ENCODE peak calls at places on chromosome 11, in nine cellular contexts. W, R, A, K, I, Y, S, Z and G are unnamed samples.

GRCh38 chr11:20002312-20003216 is 157.7 kb downstream of the DBX1 start:
- DNase-seq in S (no peak), I (no peak), Y (no peak), R (no peak), K (no peak), A (no peak), Z (no peak), W (no peak), G (no peak)

GRCh38 chr11:77819921-77820564 is 479 bp downstream of the RSF1 start:
- DNase-seq in R (no peak), S (peak; percentile 84), Y (peak; percentile 66), I (peak; percentile 86), A (peak; percentile 83), K (peak; percentile 54), W (no peak), Z (no peak), G (no peak)

GRCh38 chr11:122512688-122513087 is 142.8 kb upstream of the UBASH3B start:
- DNase-seq in A (no peak), I (no peak), K (no peak), W (no peak), S (no peak), R (no peak), Z (no peak), Y (no peak), G (no peak)

GRCh38 chr11:118086913-118087768 is at the start of gene SMIM35:
- DNase-seq in R (no peak), W (no peak), K (no peak), A (no peak), S (no peak), I (no peak), Y (no peak), Z (peak; percentile 79), G (no peak)

GRCh38 chr11:70625921-70626518 is 227.7 kb downstream of the CTTN start:
- DNase-seq in Y (no peak), S (peak; percentile 73), K (no peak), R (no peak), W (no peak), Z (peak; percentile 50), I (peak; percentile 59), A (no peak), G (no peak)

GRCh38 chr11:6251120-6251733 is 8.4 kb upstream of the CCKBR start:
- DNase-seq in K (peak; percentile 60), I (peak; percentile 85), Y (peak; percentile 80), S (peak; percentile 85), Z (no peak), W (no peak), A (peak; percentile 90), R (peak; percentile 26), G (no peak)

GRCh38 chr11:122696662-122697061 is 41.1 kb downstream of the UBASH3B start:
- DNase-seq in R (no peak), A (no peak), I (no peak), W (peak; percentile 51), Y (no peak), K (peak; percentile 79), Z (no peak), S (no peak), G (no peak)

GRCh38 chr11:86586307-86586706 is 86.1 kb downstream of the ME3 start:
- DNase-seq in K (no peak), R (no peak), I (no peak), W (no peak), A (no peak), Z (no peak), Y (no peak), S (no peak), G (no peak)

GRCh38 chr11:127890026-127890611 is 697.2 kb downstream of the ETS1 start:
- DNase-seq in Y (no peak), Z (no peak), W (no peak), S (no peak), K (no peak), I (no peak), R (no peak), A (no peak), G (no peak)

GRCh38 chr11:34343153-34343552 is 14.7 kb downstream of the ABTB2 start:
- DNase-seq in A (no peak), I (no peak), W (no peak), Y (no peak), K (no peak), Z (no peak), S (no peak), R (no peak), G (no peak)

GRCh38 chr11:133811850-133812685 is 33.2 kb downstream of the SPATA19 start:
- DNase-seq in Y (no peak), I (no peak), W (no peak), A (no peak), Z (no peak), R (no peak), K (no peak), S (no peak), G (no peak)

GRCh38 chr11:57792060-57792541 is 30.5 kb downstream of the CTNND1 start:
- DNase-seq in Z (no peak), K (peak; percentile 84), I (peak; percentile 98), W (peak; percentile 93), A (no peak), Y (peak; percentile 95), S (no peak), R (no peak), G (no peak)

GRCh38 chr11:96339704-96340554 is 3.1 kb downstream of the MAML2 start:
- DNase-seq in S (no peak), Y (no peak), R (no peak), K (no peak), Z (no peak), W (no peak), I (no peak), A (no peak), G (no peak)